ENCODE peak calls at places on chromosomes 6 and 20, in five cellular contexts. N, B, W, E and L are unnamed samples.

GRCh38 chr20:38745757-38746156 is 2.5 kb upstream of the ACTR5 start:
- DNase-seq in N (no peak), B (no peak), W (no peak), E (no peak), L (no peak)

GRCh38 chr20:64072664-64073063 is 6.7 kb downstream of the RGS19 start:
- DNase-seq in B (no peak), E (no peak), N (no peak), W (no peak), L (no peak)

GRCh38 chr6:108556864-108557493 is 3.7 kb upstream of the FOXO3 start:
- DNase-seq in B (no peak), W (no peak), N (peak), E (peak), L (no peak)

GRCh38 chr20:45098096-45098773 is 2.7 kb downstream of the KCNS1 start:
- DNase-seq in W (no peak), E (no peak), B (peak), N (peak), L (peak)

GRCh38 chr20:47688385-47689381 is 96.6 kb downstream of the SULF2 start:
- DNase-seq in B (no peak), W (no peak), E (no peak), N (peak), L (no peak)

GRCh38 chr6:6191476-6191875 is 129.0 kb downstream of the F13A1 start:
- DNase-seq in B (no peak), E (no peak), N (no peak), W (no peak), L (peak)

GRCh38 chr20:63498950-63499332 is at the start of gene EEF1A2:
- DNase-seq in E (no peak), W (no peak), B (no peak), N (no peak), L (no peak)

GRCh38 chr20:56163806-56164205 is 84.7 kb upstream of the MC3R start:
- DNase-seq in W (no peak), E (no peak), B (no peak), N (no peak), L (no peak)

GRCh38 chr6:127690092-127690491 is 113.1 kb downstream of the C6orf58 start:
- DNase-seq in B (peak), E (peak), N (peak), W (peak), L (no peak)

GRCh38 chr6:38567436-38567835 is 72.3 kb downstream of the BTBD9 start:
- DNase-seq in B (peak), W (peak), E (peak), N (peak), L (peak)

GRCh38 chr6:118665011-118665410 is 13.6 kb upstream of the CEP85L start:
- DNase-seq in E (no peak), N (no peak), W (no peak), B (no peak), L (no peak)

GRCh38 chr6:98014791-98015201 is 731.8 kb upstream of the MMS22L start:
- DNase-seq in E (no peak), B (no peak), N (no peak), W (no peak), L (no peak)

DNA sequence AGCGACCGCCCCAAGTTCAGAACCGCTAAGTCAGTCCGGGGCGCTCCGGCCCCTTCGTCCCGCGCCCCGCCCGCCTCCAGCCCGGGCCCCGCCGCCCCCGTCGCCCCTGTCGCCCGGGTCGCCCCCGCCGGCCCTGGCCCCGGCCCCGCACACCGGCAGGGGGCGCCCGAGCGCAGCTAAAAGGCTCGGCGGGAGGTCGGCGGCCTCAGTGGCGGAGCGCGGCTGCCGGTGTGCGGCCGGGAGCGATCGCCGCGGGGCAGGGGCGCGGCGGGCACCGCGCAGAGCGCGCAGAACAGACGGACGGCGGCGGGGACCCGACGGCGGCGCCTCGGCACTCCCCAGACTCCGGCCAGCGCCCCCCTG is at the start of gene FNDC1:
- DNase-seq in W (no peak), B (no peak), N (no peak), E (no peak), L (peak)
- TF ChIP-seq CTCF in W (no peak), B (no peak), N (no peak), E (no peak), L (peak)

GRCh38 chr6:31631681-31632278 is 11.3 kb downstream of the PRRC2A start:
- DNase-seq in B (no peak), W (no peak), E (no peak), N (no peak), L (no peak)
- H3K4me3 ChIP-seq in B (no peak), W (no peak), E (no peak), N (no peak), L (no peak)

DNA sequence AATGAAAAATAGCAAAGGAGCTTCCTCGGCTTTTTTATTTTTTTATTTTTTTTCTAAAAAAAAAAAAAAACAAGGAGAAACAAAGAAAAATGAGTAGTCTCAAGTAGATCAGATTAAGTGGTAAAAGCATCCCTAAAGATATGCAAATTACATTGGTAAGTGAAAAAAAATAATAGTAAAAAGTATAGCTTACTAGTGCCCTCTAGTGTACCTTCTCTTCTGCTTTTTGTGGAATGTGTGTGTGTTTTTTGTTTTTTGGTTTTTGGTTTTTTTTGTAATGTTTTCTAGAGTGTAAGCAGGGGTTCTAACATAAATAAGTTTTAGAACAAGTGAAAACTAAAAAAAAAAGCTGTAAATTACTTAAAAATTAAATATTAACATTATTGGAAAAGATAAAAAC is 1062.0 kb downstream of the HACE1 start:
- DNase-seq in W (no peak), E (no peak), B (peak), N (peak), L (no peak)
- TF ChIP-seq CTCF in W (no peak), E (peak), B (peak), N (peak), L (no peak)

GRCh38 chr6:90502866-90503407 is 83.9 kb downstream of the MAP3K7 start:
- DNase-seq in N (peak), B (no peak), W (no peak), E (no peak), L (peak)

GRCh38 chr6:90502381-90502780 is 84.5 kb downstream of the MAP3K7 start:
- DNase-seq in N (no peak), E (no peak), B (no peak), W (no peak), L (no peak)

GRCh38 chr6:90497411-90497810 is 89.5 kb downstream of the MAP3K7 start:
- DNase-seq in W (no peak), N (no peak), B (no peak), E (no peak), L (no peak)

GRCh38 chr6:90496617-90497016 is 90.3 kb downstream of the MAP3K7 start:
- DNase-seq in W (no peak), N (no peak), B (no peak), E (no peak), L (no peak)

DNA sequence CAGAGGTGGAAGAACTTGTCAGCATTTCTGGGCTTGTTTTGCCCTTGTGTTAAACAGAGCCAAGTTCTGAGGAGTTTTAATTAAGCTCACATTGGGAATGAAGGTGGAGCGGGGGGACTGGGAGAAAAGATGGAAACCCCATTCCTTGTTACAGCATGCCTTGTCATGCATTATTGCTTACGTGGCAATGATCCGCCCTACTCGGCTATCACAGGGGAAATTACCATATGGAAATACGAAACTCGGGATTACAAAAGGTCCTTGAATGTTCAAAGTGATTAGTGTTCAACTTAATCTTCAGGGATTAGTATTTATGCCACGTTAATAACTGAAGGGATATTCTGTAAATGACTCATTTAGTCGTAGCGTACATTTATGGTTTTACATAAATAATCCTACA is 86.4 kb downstream of the MAP3K7 start:
- DNase-seq in N (no peak), W (no peak), B (no peak), E (no peak), L (no peak)
- H3K4me3 ChIP-seq in N (no peak), W (no peak), B (no peak), E (no peak), L (no peak)

GRCh38 chr6:105207524-105208269 is 27.9 kb upstream of the POPDC3 start:
- DNase-seq in W (no peak), N (no peak), B (peak), E (no peak), L (no peak)
- TF ChIP-seq CTCF in W (no peak), N (no peak), B (no peak), E (no peak), L (no peak)

GRCh38 chr6:31820051-31820389 is 4.7 kb downstream of the HSPA1A start:
- DNase-seq in E (no peak), W (no peak), B (no peak), N (no peak), L (no peak)

GRCh38 chr6:31825553-31825952 is 2.0 kb upstream of the HSPA1B start:
- DNase-seq in B (no peak), N (no peak), W (no peak), E (no peak), L (no peak)

GRCh38 chr6:31826793-31827285 is 699 bp upstream of the HSPA1B start:
- DNase-seq in N (peak), B (no peak), W (peak), E (no peak), L (peak)

GRCh38 chr6:31821301-31822037 is 6.1 kb upstream of the HSPA1B start:
- DNase-seq in N (peak), W (no peak), E (no peak), B (peak), L (peak)

DNA sequence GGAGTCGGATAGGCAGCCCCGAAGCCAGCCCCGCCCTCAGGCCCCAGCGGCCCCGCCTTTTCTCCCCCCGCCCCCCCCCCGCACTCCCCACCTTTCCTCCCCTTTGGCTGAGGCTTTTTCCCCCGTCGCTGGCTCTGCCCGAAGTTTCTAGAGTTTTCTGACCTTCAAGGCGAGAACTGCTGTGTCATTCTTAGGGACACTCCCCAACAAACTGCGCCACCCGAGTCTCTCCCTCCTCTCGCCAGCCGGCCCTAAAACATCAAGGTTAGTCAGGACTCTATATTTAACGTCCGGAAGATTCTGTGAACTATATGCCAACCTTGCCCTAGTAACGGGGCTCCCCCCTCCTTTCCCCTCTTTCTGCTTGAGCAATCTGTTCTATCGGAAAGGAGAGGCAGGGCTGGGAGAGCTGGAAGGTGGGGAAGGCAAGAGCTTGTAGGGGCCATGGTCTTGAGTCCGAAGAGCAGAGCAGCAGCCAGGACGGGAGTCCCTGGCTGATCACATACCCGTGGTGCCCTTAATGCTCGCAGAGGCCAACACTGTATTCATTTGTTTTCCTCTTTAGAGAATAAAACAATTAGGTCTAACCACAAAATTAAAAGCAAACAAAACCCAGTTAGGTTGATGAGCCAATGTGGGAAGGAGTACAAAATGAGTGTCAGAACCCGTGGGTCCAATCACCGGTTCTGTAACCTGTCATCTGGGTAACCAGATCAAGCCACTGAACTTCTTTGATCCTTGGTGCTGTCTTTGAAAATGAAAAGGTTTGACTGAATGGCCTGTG is 5.3 kb upstream of the HSPA1B start:
- DNase-seq in W (no peak), E (no peak), B (peak), N (peak), L (peak)
- H3K4me3 ChIP-seq in W (peak), E (peak), B (peak), N (peak), L (peak)

GRCh38 chr6:56595490-56596122 is 47.1 kb downstream of the DST start:
- DNase-seq in B (peak), E (no peak), N (peak), W (peak), L (peak)
- TF ChIP-seq CTCF in B (peak), E (peak), N (peak), W (peak), L (peak)

DNA sequence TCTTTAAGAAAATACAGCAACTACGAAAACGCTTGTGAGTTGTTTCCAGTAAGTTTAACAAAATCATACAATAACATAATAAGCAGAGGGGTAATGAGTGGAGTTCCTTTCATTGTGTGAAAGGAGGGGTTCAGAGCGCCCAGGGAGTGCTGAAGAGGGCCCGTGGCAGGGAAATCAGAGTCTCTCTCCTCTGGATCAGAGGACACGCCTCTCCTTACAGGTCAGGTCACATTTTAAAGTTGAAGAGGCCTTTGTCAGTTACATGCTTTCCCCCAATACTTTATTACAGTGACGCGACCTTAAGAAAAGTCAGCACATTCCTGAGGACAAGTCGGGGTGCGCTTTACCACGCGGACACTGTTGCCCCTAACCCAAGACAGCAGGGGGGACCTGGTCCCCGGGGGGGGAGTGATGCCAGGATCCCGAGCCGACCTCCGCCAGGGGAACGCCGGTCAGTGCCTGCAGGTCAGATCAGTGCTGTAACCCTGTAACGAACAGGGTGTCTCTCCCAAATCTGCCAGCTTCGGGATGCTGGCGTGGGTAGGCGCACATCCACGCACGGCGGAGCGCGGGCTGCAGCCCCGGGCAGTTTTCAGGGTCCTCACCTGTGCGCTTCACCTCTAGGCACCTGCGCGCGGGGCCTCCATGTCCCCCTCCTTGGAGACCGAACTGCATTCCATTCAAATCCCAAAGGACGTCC is 848 bp downstream of the DACT2 start:
- DNase-seq in W (no peak), E (no peak), B (no peak), N (no peak), L (no peak)
- H3K4me3 ChIP-seq in W (no peak), E (no peak), B (peak), N (peak), L (no peak)

DNA sequence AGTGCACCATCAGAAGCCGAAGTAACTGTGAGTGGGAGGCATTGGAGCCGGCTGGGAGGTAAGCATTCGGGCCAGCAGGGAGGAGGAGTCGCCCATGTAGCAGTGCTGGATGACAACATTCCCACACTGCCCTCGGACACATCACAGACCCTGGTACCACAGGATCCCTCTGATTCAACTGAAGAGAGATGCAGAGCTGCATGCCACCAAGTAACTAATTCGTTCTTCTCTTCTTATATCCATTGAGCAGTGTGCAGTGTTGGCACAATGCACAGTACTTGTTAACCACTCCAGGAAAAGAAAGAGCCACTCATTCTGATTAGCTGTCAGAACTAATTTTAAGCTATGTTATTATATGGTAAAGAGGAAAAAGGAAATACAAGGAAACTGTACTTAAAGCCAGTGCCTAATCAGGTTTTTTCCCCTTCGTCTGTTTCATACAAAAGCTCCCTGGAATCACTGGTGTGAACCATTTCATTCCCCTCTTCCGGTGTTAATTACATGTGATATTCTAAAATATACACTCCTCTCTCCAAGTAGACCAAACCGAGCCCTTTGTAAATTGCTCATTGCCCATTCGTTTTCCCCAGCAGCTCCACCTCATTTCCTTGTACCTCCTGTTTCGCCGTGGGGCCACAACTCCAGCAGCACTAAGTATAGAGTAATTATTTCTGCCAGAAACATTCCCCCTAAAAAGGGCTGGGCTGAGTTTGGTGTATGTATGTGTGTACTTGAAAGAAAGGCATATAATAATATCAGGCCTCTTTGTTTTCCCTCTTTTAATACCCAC is 32.4 kb upstream of the ADTRP start:
- DNase-seq in E (no peak), B (peak), W (no peak), N (no peak), L (no peak)
- TF ChIP-seq CTCF in E (no peak), B (no peak), W (no peak), N (no peak), L (no peak)

DNA sequence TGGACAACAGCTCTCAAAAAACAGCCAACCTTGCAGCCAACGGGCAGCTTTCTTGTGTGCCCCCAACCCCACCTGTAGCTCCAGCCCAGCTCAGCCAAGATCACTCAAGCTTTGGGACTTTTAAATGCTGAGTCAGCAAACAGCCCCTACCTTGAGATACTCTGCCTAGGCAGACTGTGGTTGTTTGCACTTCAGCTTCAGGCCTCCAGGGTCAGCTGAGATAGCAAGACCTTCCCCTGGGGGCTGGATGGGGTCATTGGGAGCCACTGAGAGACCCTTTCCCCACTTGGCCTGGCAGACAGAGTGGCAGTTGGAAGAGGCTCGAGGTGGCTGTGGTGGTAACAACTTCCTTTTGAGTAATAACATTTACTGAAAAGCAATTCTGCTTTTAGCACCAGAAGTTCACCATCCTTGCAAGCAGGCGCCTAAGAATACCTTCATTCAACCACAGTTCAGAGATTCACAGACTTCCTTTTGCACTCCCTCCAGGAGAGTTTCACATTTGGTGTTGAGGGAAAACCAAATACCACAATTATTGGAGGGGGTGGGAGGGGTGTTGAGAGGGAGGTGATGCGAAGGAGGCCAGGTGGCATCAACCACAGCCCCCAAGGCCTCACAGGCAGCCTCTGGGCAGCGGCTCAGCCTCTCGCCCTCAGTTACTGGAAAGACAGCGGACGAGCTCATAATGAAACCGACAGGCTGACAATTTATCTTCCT is 148.0 kb downstream of the CEBPB start:
- DNase-seq in N (peak), E (no peak), B (no peak), W (peak), L (peak)
- H3K4me3 ChIP-seq in N (no peak), E (no peak), B (no peak), W (no peak), L (peak)